ENCODE peak calls at places on chromosomes 11 and 22, in nine cellular contexts. P, Y, H, V, C, M, Q, B and I are unnamed samples.

GRCh38 chr22:23305922-23306374 is 125.6 kb downstream of the BCR start:
- DNase-seq in H (no peak), Q (peak), Y (no peak), B (no peak), M (peak), P (peak), C (no peak), V (peak), I (peak)

GRCh38 chr11:1870326-1870696 is 17.4 kb downstream of the LSP1 start:
- DNase-seq in Q (no peak), H (no peak), M (no peak), P (no peak), Y (no peak), C (no peak), B (no peak), V (no peak), I (no peak)

GRCh38 chr22:43205748-43206514 is 19.0 kb upstream of the TTLL12 start:
- DNase-seq in P (no peak), B (no peak), Y (no peak), V (no peak), C (no peak), H (no peak), Q (no peak), M (no peak), I (no peak)

GRCh38 chr22:47148510-47148909 is 386.1 kb downstream of the TBC1D22A start:
- DNase-seq in Q (no peak), B (no peak), C (no peak), V (no peak), M (no peak), H (no peak), P (no peak), Y (no peak), I (no peak)

GRCh38 chr11:36878747-36879146 is 280.7 kb upstream of the RAG2 start:
- DNase-seq in Q (no peak), V (no peak), B (no peak), H (no peak), Y (no peak), M (no peak), P (no peak), C (no peak), I (no peak)

GRCh38 chr22:47048123-47049077 is 285.9 kb downstream of the TBC1D22A start:
- DNase-seq in C (no peak), B (no peak), Q (no peak), M (no peak), V (no peak), P (no peak), Y (no peak), H (no peak), I (no peak)

GRCh38 chr11:124758355-124759267 is 3.5 kb downstream of the ESAM start:
- DNase-seq in P (peak), Y (peak), B (peak), C (no peak), H (peak), V (peak), M (peak), Q (peak), I (peak)

GRCh38 chr11:94926698-94927237 is 46.6 kb downstream of the CWC15 start:
- DNase-seq in Q (peak), B (no peak), P (peak), V (peak), Y (peak), C (peak), M (peak), H (peak), I (peak)

GRCh38 chr11:78698612-78699011 is 123.9 kb upstream of the NARS2 start:
- DNase-seq in H (peak), C (no peak), P (peak), M (peak), Q (peak), Y (peak), B (no peak), V (peak), I (no peak)

GRCh38 chr22:42341779-42342178 is 71.3 kb upstream of the TCF20 start:
- DNase-seq in Q (no peak), C (no peak), B (no peak), M (no peak), H (no peak), Y (no peak), P (no peak), V (no peak), I (no peak)

GRCh38 chr11:122099345-122100045 is 16.5 kb downstream of the BLID start:
- DNase-seq in V (peak), M (peak), Y (no peak), Q (peak), C (no peak), H (no peak), B (no peak), P (peak), I (peak)

GRCh38 chr22:37818397-37819099 is 4.6 kb upstream of the GALR3 start:
- DNase-seq in M (peak), V (peak), B (peak), H (no peak), C (no peak), P (peak), Q (peak), Y (peak), I (peak)

GRCh38 chr11:103892603-103893002 is 143.8 kb upstream of the DDI1 start:
- DNase-seq in C (no peak), P (peak), B (no peak), Q (peak), M (peak), H (peak), Y (no peak), V (peak), I (peak)

GRCh38 chr11:106585061-106585460 is 433.2 kb downstream of the GUCY1A2 start:
- DNase-seq in H (peak), P (peak), Q (peak), B (no peak), C (no peak), V (peak), M (peak), Y (no peak), I (peak)

GRCh38 chr11:132111781-132112380 is 741.5 kb downstream of the NTM start:
- DNase-seq in B (no peak), H (no peak), Y (no peak), M (peak), V (peak), C (no peak), P (peak), Q (peak), I (peak)

GRCh38 chr22:44665115-44665514 is 36.9 kb upstream of the PRR5 start:
- DNase-seq in M (no peak), Q (no peak), P (no peak), H (no peak), B (no peak), C (no peak), Y (no peak), V (no peak), I (peak)